ENCODE peak calls at places on chromosomes 13 and 19, in four cellular contexts. P, D, M and V are unnamed samples.

GRCh38 chr13:99425485-99426341 is 75.6 kb upstream of the TM9SF2 start:
- DNase-seq in P (no peak), M (no peak), D (no peak), V (peak)

GRCh38 chr13:30868806-30869470 is 37.1 kb upstream of the MEDAG start:
- DNase-seq in P (no peak), M (no peak), D (peak), V (no peak)

GRCh38 chr19:17424743-17425365 is 5.0 kb downstream of the MVB12A start:
- DNase-seq in P (no peak), M (peak), D (no peak), V (no peak)

GRCh38 chr19:27764186-27764804 is 1448.7 kb downstream of the UQCRFS1 start:
- DNase-seq in M (no peak), P (no peak), D (no peak), V (no peak)

GRCh38 chr19:15113245-15114152 is 6.3 kb downstream of the SYDE1 start:
- DNase-seq in M (no peak), P (no peak), D (no peak), V (no peak)

GRCh38 chr13:37934339-37935191 is 65.0 kb upstream of the TRPC4 start:
- DNase-seq in P (no peak), D (no peak), M (no peak), V (no peak)

GRCh38 chr13:99434258-99434788 is 66.9 kb upstream of the TM9SF2 start:
- DNase-seq in M (no peak), D (no peak), P (no peak), V (no peak)

GRCh38 chr13:19596960-19597361 is 35.6 kb upstream of the TPTE2 start:
- DNase-seq in D (peak), P (no peak), M (no peak), V (no peak)

GRCh38 chr19:28359819-28360414 is 853.0 kb downstream of the UQCRFS1 start:
- DNase-seq in D (no peak), M (no peak), P (no peak), V (no peak)

GRCh38 chr19:32123355-32123940 is 222.0 kb upstream of the ZNF507 start:
- DNase-seq in D (no peak), P (no peak), M (no peak), V (no peak)

GRCh38 chr19:49975051-49975450 is 14.1 kb upstream of the SIGLEC11 start:
- DNase-seq in D (no peak), P (no peak), M (no peak), V (no peak)

GRCh38 chr19:2047449-2048103 is 3.5 kb downstream of the MKNK2 start:
- DNase-seq in M (no peak), D (peak), P (no peak), V (no peak)

GRCh38 chr19:367561-367960 is 23.0 kb upstream of the MIER2 start:
- DNase-seq in P (no peak), M (no peak), D (no peak), V (no peak)

GRCh38 chr13:81012031-81012430 is 671.1 kb upstream of the SPRY2 start:
- DNase-seq in P (no peak), D (no peak), M (no peak), V (no peak)

GRCh38 chr13:28441533-28441928 is 53.4 kb downstream of the FLT1 start:
- DNase-seq in M (no peak), P (no peak), D (no peak), V (no peak)

GRCh38 chr13:79387853-79388252 is 18.2 kb downstream of the RBM26 start:
- DNase-seq in D (no peak), M (no peak), P (no peak), V (no peak)

GRCh38 chr19:53537523-53538377 is at the start of gene ZNF331:
- DNase-seq in P (peak), D (peak), M (peak), V (peak)

GRCh38 chr13:108409735-108410134 is 140.2 kb downstream of the TNFSF13B start:
- DNase-seq in M (no peak), P (no peak), D (no peak), V (no peak)

GRCh38 chr13:113187263-113187669 is 21.2 kb downstream of the PCID2 start:
- DNase-seq in M (no peak), P (peak), D (peak), V (peak)

GRCh38 chr19:54576411-54576976 is 2.9 kb downstream of the LILRA2 start:
- DNase-seq in P (no peak), M (no peak), D (no peak), V (no peak)

GRCh38 chr13:42151781-42152180 is 103.3 kb downstream of the DGKH start:
- DNase-seq in D (no peak), M (no peak), P (no peak), V (no peak)

GRCh38 chr19:10390652-10391286 is 10.4 kb upstream of the TYK2 start:
- DNase-seq in D (peak), M (peak), P (no peak), V (peak)

GRCh38 chr19:50719566-50719965 is at the start of gene SHANK1:
- DNase-seq in M (no peak), P (no peak), D (no peak), V (no peak)

GRCh38 chr19:45251452-45252354 is 632 bp downstream of the MARK4 start:
- DNase-seq in P (peak), D (no peak), M (no peak), V (no peak)

GRCh38 chr19:34837262-34837661 is 64.2 kb upstream of the ZNF599 start:
- DNase-seq in P (no peak), M (no peak), D (no peak), V (no peak)

GRCh38 chr19:18999896-19000620 is 33.3 kb downstream of the SUGP2 start:
- DNase-seq in M (no peak), P (no peak), D (no peak), V (no peak)

GRCh38 chr13:39571502-39572092 is 31.4 kb downstream of the LHFPL6 start:
- DNase-seq in M (no peak), D (no peak), P (no peak), V (no peak)

GRCh38 chr13:38819053-38819452 is 132.2 kb downstream of the FREM2 start:
- DNase-seq in M (no peak), D (no peak), P (no peak), V (peak)

GRCh38 chr19:54480048-54480447 is 7.0 kb upstream of the CDC42EP5 start:
- DNase-seq in M (no peak), P (no peak), D (no peak), V (no peak)

GRCh38 chr13:102983496-102983895 is 82.7 kb downstream of the SLC10A2 start:
- DNase-seq in D (no peak), M (no peak), P (no peak), V (no peak)

GRCh38 chr19:38204096-38204495 is 19.9 kb downstream of the DPF1 start:
- DNase-seq in D (no peak), P (no peak), M (no peak), V (no peak)

GRCh38 chr13:74193391-74193790 is 59.2 kb upstream of the KLF12 start:
- DNase-seq in P (no peak), D (no peak), M (no peak), V (no peak)

GRCh38 chr13:26048745-26049144 is 3.1 kb downstream of the SHISA2 start:
- DNase-seq in P (no peak), D (no peak), M (no peak), V (peak)